ENCODE peak calls at places on chromosomes 3 and 15, in five cellular contexts. One of them, this sample, is unnamed.

GRCh38 chr15:74396445-74397238 is 29.2 kb upstream of the CYP11A1 start:
- DNase-seq in RWPE1: peak; percentile 96
- DNase-seq in uterus: no peak
- DNase-seq in WERI-Rb-1: no peak
- DNase-seq in body of pancreas: no peak
- DNase-seq in this sample: no peak

GRCh38 chr15:67109141-67110034 is 44.0 kb downstream of the SMAD3 start:
- DNase-seq in RWPE1: no peak
- DNase-seq in uterus: peak; percentile 73
- DNase-seq in WERI-Rb-1: no peak
- DNase-seq in body of pancreas: peak; percentile 60
- DNase-seq in this sample: peak; percentile 63

GRCh38 chr3:38151667-38152265 is 13.3 kb downstream of the MYD88 start:
- DNase-seq in RWPE1: peak; percentile 59
- DNase-seq in uterus: no peak
- DNase-seq in WERI-Rb-1: no peak
- DNase-seq in body of pancreas: no peak
- DNase-seq in this sample: no peak

GRCh38 chr3:183074881-183075280 is 24.4 kb downstream of the MCCC1 start:
- DNase-seq in RWPE1: no peak
- DNase-seq in uterus: no peak
- DNase-seq in WERI-Rb-1: no peak
- DNase-seq in body of pancreas: no peak
- DNase-seq in this sample: no peak

GRCh38 chr15:77012868-77013267 is 17.9 kb downstream of the PSTPIP1 start:
- DNase-seq in RWPE1: no peak
- DNase-seq in uterus: no peak
- DNase-seq in WERI-Rb-1: no peak
- DNase-seq in body of pancreas: no peak
- DNase-seq in this sample: no peak

GRCh38 chr3:189863031-189863430 is 231.8 kb downstream of the TP63 start:
- DNase-seq in RWPE1: peak; percentile 25
- DNase-seq in uterus: no peak
- DNase-seq in WERI-Rb-1: no peak
- DNase-seq in body of pancreas: no peak
- DNase-seq in this sample: peak; percentile 30

GRCh38 chr15:57345584-57345983 is 30.7 kb upstream of the CGNL1 start:
- DNase-seq in RWPE1: no peak
- DNase-seq in uterus: no peak
- DNase-seq in WERI-Rb-1: peak; percentile 77
- DNase-seq in body of pancreas: no peak
- DNase-seq in this sample: no peak

GRCh38 chr3:194306109-194306686 is 44.9 kb downstream of the CPN2 start:
- DNase-seq in RWPE1: no peak
- DNase-seq in uterus: no peak
- DNase-seq in WERI-Rb-1: no peak
- DNase-seq in body of pancreas: no peak
- DNase-seq in this sample: no peak

GRCh38 chr3:40407611-40408010 is 20.6 kb downstream of the ENTPD3 start:
- DNase-seq in RWPE1: no peak
- DNase-seq in uterus: no peak
- DNase-seq in WERI-Rb-1: no peak
- DNase-seq in body of pancreas: no peak
- DNase-seq in this sample: no peak

GRCh38 chr3:189233225-189233858 is 61.6 kb downstream of the TPRG1 start:
- DNase-seq in RWPE1: peak; percentile 79
- DNase-seq in uterus: peak; percentile 47
- DNase-seq in WERI-Rb-1: peak; percentile 26
- DNase-seq in body of pancreas: peak; percentile 56
- DNase-seq in this sample: no peak

GRCh38 chr3:128084675-128085021 is 32.4 kb downstream of the SEC61A1 start:
- DNase-seq in RWPE1: no peak
- DNase-seq in uterus: peak; percentile 50
- DNase-seq in WERI-Rb-1: no peak
- DNase-seq in body of pancreas: no peak
- DNase-seq in this sample: no peak

GRCh38 chr3:156174229-156174847 is 54.0 kb downstream of the KCNAB1 start:
- DNase-seq in RWPE1: no peak
- DNase-seq in uterus: no peak
- DNase-seq in WERI-Rb-1: no peak
- DNase-seq in body of pancreas: no peak
- DNase-seq in this sample: no peak

GRCh38 chr3:144362126-144362525 is 390.5 kb downstream of the DIPK2A start:
- DNase-seq in RWPE1: no peak
- DNase-seq in uterus: no peak
- DNase-seq in WERI-Rb-1: no peak
- DNase-seq in body of pancreas: no peak
- DNase-seq in this sample: no peak

GRCh38 chr3:153829596-153830170 is 291.5 kb upstream of the ARHGEF26 start:
- DNase-seq in RWPE1: peak; percentile 14
- DNase-seq in uterus: no peak
- DNase-seq in WERI-Rb-1: no peak
- DNase-seq in body of pancreas: no peak
- DNase-seq in this sample: no peak

GRCh38 chr3:156677536-156677935 is 3.1 kb downstream of the TIPARP start:
- DNase-seq in RWPE1: no peak
- DNase-seq in uterus: no peak
- DNase-seq in WERI-Rb-1: no peak
- DNase-seq in body of pancreas: no peak
- DNase-seq in this sample: no peak

GRCh38 chr3:11288786-11289637 is 16.8 kb downstream of the ATG7 start:
- DNase-seq in RWPE1: peak; percentile 67
- DNase-seq in uterus: no peak
- DNase-seq in WERI-Rb-1: no peak
- DNase-seq in body of pancreas: no peak
- DNase-seq in this sample: no peak

GRCh38 chr3:176867681-176868663 is 329.3 kb downstream of the TBL1XR1 start:
- DNase-seq in RWPE1: no peak
- DNase-seq in uterus: no peak
- DNase-seq in WERI-Rb-1: no peak
- DNase-seq in body of pancreas: peak; percentile 82
- DNase-seq in this sample: no peak

GRCh38 chr15:74619916-74620635 is 4.4 kb downstream of the CLK3 start:
- DNase-seq in RWPE1: no peak
- DNase-seq in uterus: no peak
- DNase-seq in WERI-Rb-1: no peak
- DNase-seq in body of pancreas: no peak
- DNase-seq in this sample: no peak

GRCh38 chr15:33985287-33985686 is 17.0 kb downstream of the CHRM5 start:
- DNase-seq in RWPE1: no peak
- DNase-seq in uterus: no peak
- DNase-seq in WERI-Rb-1: no peak
- DNase-seq in body of pancreas: no peak
- DNase-seq in this sample: no peak

GRCh38 chr15:41695750-41696436 is 35.7 kb downstream of the MGA start:
- DNase-seq in RWPE1: peak; percentile 14
- DNase-seq in uterus: no peak
- DNase-seq in WERI-Rb-1: peak; percentile 35
- DNase-seq in body of pancreas: no peak
- DNase-seq in this sample: no peak

GRCh38 chr3:185320949-185321348 is 42.0 kb upstream of the MAP3K13 start:
- DNase-seq in RWPE1: no peak
- DNase-seq in uterus: no peak
- DNase-seq in WERI-Rb-1: no peak
- DNase-seq in body of pancreas: no peak
- DNase-seq in this sample: no peak

GRCh38 chr3:4664412-4664811 is 171.3 kb downstream of the ITPR1 start:
- DNase-seq in RWPE1: no peak
- DNase-seq in uterus: no peak
- DNase-seq in WERI-Rb-1: no peak
- DNase-seq in body of pancreas: no peak
- DNase-seq in this sample: no peak

GRCh38 chr15:63374686-63375520 is 6.7 kb downstream of the CA12 start:
- DNase-seq in RWPE1: peak; percentile 42
- DNase-seq in uterus: no peak
- DNase-seq in WERI-Rb-1: peak; percentile 32
- DNase-seq in body of pancreas: no peak
- DNase-seq in this sample: no peak

GRCh38 chr3:162082516-162082915 is 585.9 kb downstream of the OTOL1 start:
- DNase-seq in RWPE1: no peak
- DNase-seq in uterus: no peak
- DNase-seq in WERI-Rb-1: no peak
- DNase-seq in body of pancreas: no peak
- DNase-seq in this sample: no peak

GRCh38 chr15:90228960-90229359 is 4.8 kb downstream of the CIB1 start:
- DNase-seq in RWPE1: no peak
- DNase-seq in uterus: no peak
- DNase-seq in WERI-Rb-1: no peak
- DNase-seq in body of pancreas: no peak
- DNase-seq in this sample: peak; percentile 28
- H3K27ac ChIP-seq in RWPE1: peak overlapping the region; percentile 94
- H3K27ac ChIP-seq in uterus: no peak overlapping the region
- H3K27ac ChIP-seq in WERI-Rb-1: no peak overlapping the region
- H3K27ac ChIP-seq in body of pancreas: peak overlapping the region; percentile 90
- H3K27ac ChIP-seq in this sample: no peak overlapping the region

DNA sequence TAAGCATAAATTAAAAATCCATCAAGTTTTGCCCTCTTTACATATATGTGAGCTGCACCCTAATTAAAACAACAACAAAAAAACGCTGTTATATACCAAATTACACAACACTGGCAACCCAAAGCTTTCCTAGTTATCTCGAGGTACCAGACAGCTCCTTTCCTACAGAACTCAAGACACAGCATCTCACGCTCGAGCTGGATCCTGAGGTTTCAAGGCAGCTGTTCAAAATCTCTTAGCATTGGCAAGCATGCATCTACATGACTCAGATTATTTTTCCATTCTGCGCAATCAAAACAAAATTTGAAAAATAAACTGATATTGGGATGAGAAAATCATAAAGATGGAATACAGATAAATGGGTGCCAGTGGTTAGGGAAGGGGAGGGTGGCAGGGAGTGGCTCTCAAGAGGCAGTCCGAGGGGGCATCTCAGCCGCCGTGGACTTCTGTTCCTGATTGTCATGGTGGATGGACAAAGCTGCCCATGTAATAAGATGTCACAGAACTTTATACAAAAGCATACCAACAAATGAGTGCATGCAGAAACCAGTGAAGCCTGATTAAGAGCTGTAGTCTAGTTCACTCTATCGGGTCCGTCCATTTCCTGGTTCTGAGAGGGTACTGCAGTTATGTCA is 91.5 kb downstream of the ADAMTS17 start:
- DNase-seq in RWPE1: no peak
- DNase-seq in uterus: no peak
- DNase-seq in WERI-Rb-1: no peak
- DNase-seq in body of pancreas: no peak
- DNase-seq in this sample: no peak
- TF ChIP-seq CTCF in RWPE1: no peak
- TF ChIP-seq CTCF in uterus: no peak
- TF ChIP-seq CTCF in WERI-Rb-1: no peak
- TF ChIP-seq CTCF in body of pancreas: no peak
- TF ChIP-seq CTCF in this sample: no peak

GRCh38 chr15:99117563-99118257 is 12.8 kb downstream of the SYNM start:
- DNase-seq in RWPE1: no peak
- DNase-seq in uterus: no peak
- DNase-seq in WERI-Rb-1: no peak
- DNase-seq in body of pancreas: no peak
- DNase-seq in this sample: no peak
- H3K27ac ChIP-seq in RWPE1: no peak overlapping the region
- H3K27ac ChIP-seq in uterus: no peak overlapping the region
- H3K27ac ChIP-seq in WERI-Rb-1: no peak overlapping the region
- H3K27ac ChIP-seq in body of pancreas: no peak overlapping the region
- H3K27ac ChIP-seq in this sample: no peak overlapping the region

DNA sequence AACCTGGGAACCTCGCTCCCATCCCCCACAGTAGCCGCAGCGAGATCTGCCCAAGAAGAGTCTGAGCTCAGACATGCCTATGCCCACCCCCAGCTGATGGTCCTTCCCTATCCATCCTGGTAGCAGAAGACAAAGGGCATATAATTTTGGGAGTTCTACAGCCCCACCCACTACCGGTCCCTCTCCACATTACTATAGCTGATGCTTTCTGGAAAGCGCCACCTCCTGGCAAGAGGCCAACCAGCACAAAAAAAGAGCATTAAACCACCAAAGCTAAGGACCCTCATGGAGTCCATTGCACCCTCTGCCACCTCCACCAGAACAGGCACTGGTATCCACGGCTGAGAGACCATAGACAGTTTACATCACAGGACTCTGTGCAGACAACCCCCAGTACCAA is 168.4 kb downstream of the MEGF11 start:
- DNase-seq in RWPE1: no peak
- DNase-seq in uterus: no peak
- DNase-seq in WERI-Rb-1: peak; percentile 45
- DNase-seq in body of pancreas: no peak
- DNase-seq in this sample: no peak
- TF ChIP-seq CTCF in RWPE1: no peak
- TF ChIP-seq CTCF in uterus: no peak
- TF ChIP-seq CTCF in WERI-Rb-1: peak; percentile 48
- TF ChIP-seq CTCF in body of pancreas: no peak
- TF ChIP-seq CTCF in this sample: no peak

DNA sequence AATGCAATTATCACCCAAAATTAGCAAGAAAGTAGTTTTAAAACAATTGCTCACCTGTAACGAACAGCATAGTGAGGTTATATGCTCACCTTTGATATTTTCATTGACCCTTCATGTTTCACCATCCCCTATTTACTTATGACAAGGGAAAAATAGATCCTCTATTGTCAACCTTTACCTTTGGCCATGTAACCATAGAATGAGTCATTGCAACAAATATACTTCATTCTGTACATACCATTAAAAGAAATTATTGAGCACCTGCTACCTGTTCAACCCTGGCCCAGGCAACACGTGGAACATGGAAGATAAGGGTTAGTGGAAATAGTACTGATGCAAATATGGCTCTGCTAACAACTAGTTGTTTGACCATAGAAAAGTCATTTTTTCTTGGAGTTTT is 20.2 kb downstream of the LSAMP start:
- DNase-seq in RWPE1: no peak
- DNase-seq in uterus: no peak
- DNase-seq in WERI-Rb-1: no peak
- DNase-seq in body of pancreas: no peak
- DNase-seq in this sample: no peak
- H3K27ac ChIP-seq in RWPE1: no peak overlapping the region
- H3K27ac ChIP-seq in uterus: no peak overlapping the region
- H3K27ac ChIP-seq in WERI-Rb-1: no peak overlapping the region
- H3K27ac ChIP-seq in body of pancreas: no peak overlapping the region
- H3K27ac ChIP-seq in this sample: no peak overlapping the region

GRCh38 chr3:171328419-171329082 is 131.7 kb downstream of the TNIK start:
- DNase-seq in RWPE1: no peak
- DNase-seq in uterus: no peak
- DNase-seq in WERI-Rb-1: peak; percentile 56
- DNase-seq in body of pancreas: peak; percentile 24
- DNase-seq in this sample: no peak
- TF ChIP-seq CTCF in RWPE1: no peak
- TF ChIP-seq CTCF in uterus: no peak
- TF ChIP-seq CTCF in WERI-Rb-1: peak; percentile 72
- TF ChIP-seq CTCF in body of pancreas: peak; percentile 14
- TF ChIP-seq CTCF in this sample: no peak

GRCh38 chr3:42745776-42746454 is 27.1 kb downstream of the CCDC13 start:
- DNase-seq in RWPE1: no peak
- DNase-seq in uterus: no peak
- DNase-seq in WERI-Rb-1: no peak
- DNase-seq in body of pancreas: no peak
- DNase-seq in this sample: no peak
- H3K27ac ChIP-seq in RWPE1: no peak overlapping the region
- H3K27ac ChIP-seq in uterus: peak overlapping the region; percentile 70
- H3K27ac ChIP-seq in WERI-Rb-1: no peak overlapping the region
- H3K27ac ChIP-seq in body of pancreas: peak overlapping the region; percentile 48
- H3K27ac ChIP-seq in this sample: no peak overlapping the region

This sample was measured in right lobe of liver.